ENCODE peak calls at places on chromosomes 1 and 21, in eight cellular contexts. W is lower lobe of right lung, C is mammary epithelial cell, T is body of pancreas, L is fibroblast of pulmonary artery, E is AG09319, Q is heart left ventricle, K is endothelial cell. O is an unnamed sample.
A peak's percentile ranks its signal among the peaks of the same experiment; 100 is the strongest.

GRCh38 chr21:14453339-14453738 is 70.4 kb upstream of the HSPA13 start:
- DNase-seq in W (no peak), C (no peak), T (no peak), L (no peak), E (no peak), Q (no peak), K (no peak), O (no peak)

GRCh38 chr1:216566809-216567208 is 143.6 kb upstream of the USH2A start:
- DNase-seq in W (no peak), C (peak; percentile 12), T (no peak), L (peak; percentile 47), E (no peak), Q (no peak), K (no peak), O (no peak)

GRCh38 chr1:70427976-70428375 is 16.9 kb downstream of the CTH start:
- DNase-seq in W (no peak), C (no peak), T (no peak), L (peak; percentile 33), E (no peak), Q (no peak), K (no peak), O (no peak)

GRCh38 chr1:192476802-192477298 is 98.7 kb upstream of the RGS1 start:
- DNase-seq in W (peak; percentile 43), C (peak; percentile 3), T (no peak), L (peak; percentile 87), E (no peak), Q (peak; percentile 60), K (no peak), O (no peak)

GRCh38 chr1:67137307-67137753 is 2.6 kb upstream of the C1orf141 start:
- DNase-seq in W (no peak), C (no peak), T (no peak), L (no peak), E (no peak), Q (no peak), K (no peak), O (no peak)

GRCh38 chr1:212915245-212916091 is 34.9 kb upstream of the VASH2 start:
- DNase-seq in W (no peak), C (no peak), T (peak; percentile 47), L (peak; percentile 81), E (no peak), Q (peak; percentile 40), K (peak; percentile 20), O (peak; percentile 72)

GRCh38 chr1:69421286-69421685 is 146.4 kb upstream of the LRRC7 start:
- DNase-seq in W (no peak), C (peak; percentile 63), T (no peak), L (no peak), E (no peak), Q (no peak), K (no peak), O (no peak)

GRCh38 chr1:35885961-35886558 is 3.1 kb downstream of the AGO1 start:
- DNase-seq in W (no peak), C (no peak), T (no peak), L (no peak), E (no peak), Q (no peak), K (peak; percentile 41), O (no peak)

GRCh38 chr1:33286451-33287185 is 30.3 kb downstream of the ZNF362 start:
- DNase-seq in W (no peak), C (no peak), T (no peak), L (no peak), E (peak; percentile 14), Q (peak; percentile 15), K (no peak), O (no peak)

GRCh38 chr1:246971322-246971721 is 36.5 kb downstream of the ZNF695 start:
- DNase-seq in W (peak; percentile 57), C (no peak), T (peak; percentile 68), L (peak; percentile 76), E (no peak), Q (peak; percentile 63), K (peak; percentile 11), O (no peak)

GRCh38 chr1:156663178-156663577 is 14.0 kb downstream of the NES start:
- DNase-seq in W (no peak), C (no peak), T (no peak), L (peak; percentile 53), E (no peak), Q (peak; percentile 87), K (no peak), O (no peak)

GRCh38 chr1:7827134-7827955 is 25.5 kb downstream of the UTS2 start:
- DNase-seq in W (no peak), C (no peak), T (no peak), L (peak; percentile 29), E (no peak), Q (no peak), K (peak; percentile 33), O (no peak)

GRCh38 chr21:33330726-33331125 is 6.0 kb downstream of the IFNAR1 start:
- DNase-seq in W (no peak), C (no peak), T (no peak), L (no peak), E (no peak), Q (no peak), K (no peak), O (no peak)

GRCh38 chr1:21217812-21218596 is 41.3 kb upstream of the EIF4G3 start:
- DNase-seq in W (peak; percentile 56), C (no peak), T (peak; percentile 57), L (peak; percentile 28), E (no peak), Q (no peak), K (peak; percentile 80), O (no peak)

GRCh38 chr1:29272171-29272907 is 36.0 kb downstream of the PTPRU start:
- DNase-seq in W (no peak), C (no peak), T (no peak), L (no peak), E (no peak), Q (no peak), K (no peak), O (no peak)

GRCh38 chr21:46210378-46211136 is 18.0 kb downstream of the LSS start:
- DNase-seq in W (peak; percentile 28), C (no peak), T (peak; percentile 3), L (no peak), E (no peak), Q (no peak), K (no peak), O (no peak)
- TF ChIP-seq CTCF in W (no peak), C (no peak), T (no peak), L (no peak), E (no peak), Q (no peak), K (no peak), O (no peak)

GRCh38 chr1:177858222-177858894 is 111.5 kb downstream of the SEC16B start:
- DNase-seq in W (no peak), C (no peak), T (no peak), L (peak; percentile 24), E (no peak), Q (no peak), K (no peak), O (no peak)

GRCh38 chr1:177865807-177866206 is 104.1 kb downstream of the SEC16B start:
- DNase-seq in W (no peak), C (no peak), T (no peak), L (no peak), E (no peak), Q (no peak), K (no peak), O (no peak)

GRCh38 chr1:177864530-177865305 is 105.1 kb downstream of the SEC16B start:
- DNase-seq in W (no peak), C (no peak), T (peak; percentile 33), L (no peak), E (no peak), Q (no peak), K (no peak), O (no peak)

GRCh38 chr1:177862916-177863315 is 106.9 kb downstream of the SEC16B start:
- DNase-seq in W (no peak), C (no peak), T (no peak), L (no peak), E (no peak), Q (no peak), K (no peak), O (no peak)

DNA sequence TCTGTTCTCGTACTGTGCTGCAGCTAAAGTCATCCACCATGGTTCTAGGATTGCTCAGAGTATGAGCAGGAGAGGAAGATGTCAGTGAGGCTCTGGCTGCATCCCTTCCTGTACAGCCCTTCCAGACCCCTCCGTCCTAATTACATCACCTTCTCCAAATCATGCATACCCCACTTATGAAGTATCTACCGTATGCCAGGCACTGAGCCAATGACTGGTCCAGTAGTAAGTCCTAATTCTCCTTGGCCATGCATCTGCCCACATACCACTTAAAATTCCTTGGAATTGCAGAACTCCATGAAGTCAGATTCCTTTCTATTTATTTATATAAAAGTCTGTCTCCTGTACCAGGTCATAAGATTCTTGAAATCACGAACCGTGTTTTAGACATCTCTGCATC is 106.1 kb downstream of the SEC16B start:
- DNase-seq in W (no peak), C (no peak), T (no peak), L (peak; percentile 6), E (no peak), Q (no peak), K (no peak), O (no peak)
- TF ChIP-seq CTCF in W (no peak), C (no peak), T (no peak), L (no peak), E (no peak), Q (no peak), K (no peak), O (no peak)

DNA sequence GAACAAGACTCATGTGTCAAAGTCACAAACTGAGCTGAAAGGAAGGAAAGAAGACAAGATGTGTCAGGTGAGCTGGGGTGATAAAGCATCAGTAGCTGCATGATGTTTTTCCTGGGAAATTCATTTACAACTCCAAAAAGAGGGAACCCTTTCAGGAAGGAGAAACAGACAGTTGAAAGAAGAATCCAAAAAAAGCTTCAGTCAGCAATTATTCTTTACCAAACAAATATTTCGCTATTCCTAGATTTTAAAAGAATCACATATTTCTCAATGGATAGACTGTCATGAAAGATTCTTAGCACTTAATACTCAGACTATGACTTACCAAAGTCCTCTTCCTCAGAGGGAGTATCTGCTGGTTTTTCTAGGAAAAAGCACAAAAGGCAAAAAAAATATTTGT is 214.7 kb downstream of the SLC44A5 start:
- DNase-seq in W (no peak), C (no peak), T (no peak), L (no peak), E (no peak), Q (no peak), K (no peak), O (no peak)
- TF ChIP-seq CTCF in W (no peak), C (no peak), T (no peak), L (no peak), E (no peak), Q (no peak), K (no peak), O (no peak)

GRCh38 chr1:206074839-206075238 is 21.9 kb downstream of the RHEX start:
- DNase-seq in W (no peak), C (no peak), T (no peak), L (no peak), E (no peak), Q (no peak), K (no peak), O (no peak)
- TF ChIP-seq CTCF in W (no peak), C (no peak), T (no peak), L (no peak), E (no peak), Q (no peak), K (peak; percentile 31), O (no peak)